ENCODE peak calls at places on chromosomes 5 and 9, in four cellular contexts. One of them, this sample, is unnamed.

GRCh38 chr5:172835246-172836030 is 1.4 kb downstream of the ERGIC1 start:
- DNase-seq in GM23338: no peak
- DNase-seq in SK-N-MC: no peak
- DNase-seq in vagina: no peak
- DNase-seq in this sample: no peak

GRCh38 chr5:114185274-114185673 is 176.6 kb upstream of the KCNN2 start:
- DNase-seq in vagina: no peak
- DNase-seq in GM23338: peak; percentile 60
- DNase-seq in SK-N-MC: no peak
- DNase-seq in this sample: no peak

GRCh38 chr9:37943329-37944265 is 39.7 kb upstream of the SLC25A51 start:
- DNase-seq in SK-N-MC: no peak
- DNase-seq in vagina: no peak
- DNase-seq in GM23338: peak; percentile 36
- DNase-seq in this sample: no peak

GRCh38 chr9:88460583-88461332 is 72.5 kb downstream of the SPIN1 start:
- DNase-seq in SK-N-MC: no peak
- DNase-seq in vagina: no peak
- DNase-seq in GM23338: peak; percentile 30
- DNase-seq in this sample: no peak

GRCh38 chr5:66169534-66169933 is 25.4 kb downstream of the SREK1 start:
- DNase-seq in SK-N-MC: no peak
- DNase-seq in vagina: no peak
- DNase-seq in GM23338: no peak
- DNase-seq in this sample: no peak

GRCh38 chr9:114096866-114097612 is 2.1 kb downstream of the KIF12 start:
- DNase-seq in vagina: no peak
- DNase-seq in GM23338: no peak
- DNase-seq in SK-N-MC: no peak
- DNase-seq in this sample: no peak

GRCh38 chr9:101311759-101312420 is 72.9 kb downstream of the BAAT start:
- DNase-seq in GM23338: peak; percentile 96
- DNase-seq in SK-N-MC: peak; percentile 90
- DNase-seq in vagina: no peak
- DNase-seq in this sample: no peak

GRCh38 chr9:21060919-21061561 is 16.7 kb downstream of the IFNB1 start:
- DNase-seq in SK-N-MC: peak; percentile 90
- DNase-seq in vagina: no peak
- DNase-seq in GM23338: peak; percentile 17
- DNase-seq in this sample: peak; percentile 10

GRCh38 chr5:18778226-18778625 is 1144.0 kb downstream of the TAF11L14 start:
- DNase-seq in SK-N-MC: no peak
- DNase-seq in GM23338: no peak
- DNase-seq in vagina: no peak
- DNase-seq in this sample: no peak

GRCh38 chr9:110088099-110088498 is 119.9 kb downstream of the C9orf152 start:
- DNase-seq in vagina: no peak
- DNase-seq in GM23338: no peak
- DNase-seq in SK-N-MC: no peak
- DNase-seq in this sample: no peak

GRCh38 chr5:148805323-148806290 is 20.8 kb upstream of the ADRB2 start:
- DNase-seq in GM23338: peak; percentile 22
- DNase-seq in vagina: no peak
- DNase-seq in SK-N-MC: no peak
- DNase-seq in this sample: no peak

GRCh38 chr5:141623197-141623596 is 4.4 kb upstream of the DIAPH1 start:
- DNase-seq in SK-N-MC: no peak
- DNase-seq in GM23338: peak; percentile 34
- DNase-seq in vagina: no peak
- DNase-seq in this sample: no peak

GRCh38 chr5:78544531-78545200 is 103.9 kb downstream of the LHFPL2 start:
- DNase-seq in GM23338: no peak
- DNase-seq in SK-N-MC: no peak
- DNase-seq in vagina: no peak
- DNase-seq in this sample: peak; percentile 21

GRCh38 chr5:148988328-148988727 is 74.5 kb downstream of the SH3TC2 start:
- DNase-seq in GM23338: no peak
- DNase-seq in SK-N-MC: no peak
- DNase-seq in vagina: peak; percentile 90
- DNase-seq in this sample: no peak

GRCh38 chr9:85215416-85215815 is 526.3 kb downstream of the AGTPBP1 start:
- DNase-seq in GM23338: no peak
- DNase-seq in vagina: no peak
- DNase-seq in SK-N-MC: no peak
- DNase-seq in this sample: no peak

GRCh38 chr9:16171851-16172250 is 619.0 kb downstream of the CCDC171 start:
- DNase-seq in vagina: no peak
- DNase-seq in SK-N-MC: no peak
- DNase-seq in GM23338: no peak
- DNase-seq in this sample: no peak

GRCh38 chr5:35842856-35843255 is 13.8 kb upstream of the IL7R start:
- DNase-seq in SK-N-MC: no peak
- DNase-seq in GM23338: no peak
- DNase-seq in vagina: no peak
- DNase-seq in this sample: no peak

GRCh38 chr5:138832218-138832617 is 42.9 kb downstream of the LRRTM2 start:
- DNase-seq in SK-N-MC: no peak
- DNase-seq in vagina: no peak
- DNase-seq in GM23338: no peak
- DNase-seq in this sample: no peak

GRCh38 chr9:27338527-27338903 is 41.6 kb upstream of the EQTN start:
- DNase-seq in GM23338: no peak
- DNase-seq in vagina: no peak
- DNase-seq in SK-N-MC: no peak
- DNase-seq in this sample: no peak

GRCh38 chr5:120396186-120396585 is 67.9 kb upstream of the PRR16 start:
- DNase-seq in GM23338: no peak
- DNase-seq in vagina: no peak
- DNase-seq in SK-N-MC: no peak
- DNase-seq in this sample: no peak

GRCh38 chr9:123360161-123361085 is 4.4 kb downstream of the CRB2 start:
- DNase-seq in vagina: no peak
- DNase-seq in GM23338: peak; percentile 97
- DNase-seq in SK-N-MC: no peak
- DNase-seq in this sample: peak; percentile 87

GRCh38 chr9:93126825-93127368 is 7.2 kb downstream of the NINJ1 start:
- DNase-seq in vagina: no peak
- DNase-seq in GM23338: peak; percentile 32
- DNase-seq in SK-N-MC: no peak
- DNase-seq in this sample: peak; percentile 16

GRCh38 chr9:74821636-74822035 is 66.1 kb downstream of the TRPM6 start:
- DNase-seq in SK-N-MC: no peak
- DNase-seq in vagina: no peak
- DNase-seq in GM23338: no peak
- DNase-seq in this sample: no peak

GRCh38 chr5:109689740-109690455 is at the start of gene MAN2A1:
- DNase-seq in vagina: no peak
- DNase-seq in GM23338: peak; percentile 60
- DNase-seq in SK-N-MC: no peak
- DNase-seq in this sample: peak; percentile 87

GRCh38 chr5:103465891-103466290 is 96.7 kb downstream of the NUDT12 start:
- DNase-seq in GM23338: no peak
- DNase-seq in SK-N-MC: no peak
- DNase-seq in vagina: no peak
- DNase-seq in this sample: no peak

GRCh38 chr5:121090822-121091221 is 626.7 kb downstream of the PRR16 start:
- DNase-seq in SK-N-MC: no peak
- DNase-seq in GM23338: no peak
- DNase-seq in vagina: no peak
- DNase-seq in this sample: no peak

GRCh38 chr9:33233659-33234335 is 6.2 kb upstream of the SPINK4 start:
- DNase-seq in SK-N-MC: no peak
- DNase-seq in vagina: no peak
- DNase-seq in GM23338: no peak
- DNase-seq in this sample: peak; percentile 94

GRCh38 chr5:123937230-123937629 is 425.3 kb downstream of the CSNK1G3 start:
- DNase-seq in vagina: no peak
- DNase-seq in GM23338: peak; percentile 91
- DNase-seq in SK-N-MC: no peak
- DNase-seq in this sample: no peak

GRCh38 chr9:25936031-25936430 is 257.8 kb upstream of the TUSC1 start:
- DNase-seq in GM23338: no peak
- DNase-seq in vagina: no peak
- DNase-seq in SK-N-MC: no peak
- DNase-seq in this sample: no peak

GRCh38 chr9:126505697-126506346 is 107.9 kb upstream of the LMX1B start:
- DNase-seq in SK-N-MC: no peak
- DNase-seq in vagina: no peak
- DNase-seq in GM23338: no peak
- DNase-seq in this sample: no peak

GRCh38 chr5:74993743-74994142 is 58.6 kb downstream of the GCNT4 start:
- DNase-seq in GM23338: no peak
- DNase-seq in SK-N-MC: no peak
- DNase-seq in vagina: no peak
- DNase-seq in this sample: no peak

GRCh38 chr5:151021771-151022170 is 1.4 kb downstream of the GPX3 start:
- DNase-seq in SK-N-MC: no peak
- DNase-seq in GM23338: no peak
- DNase-seq in vagina: no peak
- DNase-seq in this sample: no peak

GRCh38 chr5:179805529-179806249 is 977 bp downstream of the MGAT4B start:
- DNase-seq in SK-N-MC: no peak
- DNase-seq in vagina: peak; percentile 95
- DNase-seq in GM23338: peak; percentile 65
- DNase-seq in this sample: no peak
- TF ChIP-seq POLR2AphosphoS5 in SK-N-MC: no peak
- TF ChIP-seq POLR2AphosphoS5 in vagina: peak; percentile 25
- TF ChIP-seq POLR2AphosphoS5 in GM23338: peak; percentile 17
- TF ChIP-seq POLR2AphosphoS5 in this sample: no peak

GRCh38 chr9:106421772-106422171 is 441.2 kb upstream of the ZNF462 start:
- DNase-seq in SK-N-MC: no peak
- DNase-seq in vagina: no peak
- DNase-seq in GM23338: no peak
- DNase-seq in this sample: no peak

GRCh38 chr9:106423575-106423974 is 439.4 kb upstream of the ZNF462 start:
- DNase-seq in vagina: no peak
- DNase-seq in SK-N-MC: no peak
- DNase-seq in GM23338: no peak
- DNase-seq in this sample: no peak

GRCh38 chr9:106419737-106420136 is 443.2 kb upstream of the ZNF462 start:
- DNase-seq in vagina: no peak
- DNase-seq in GM23338: no peak
- DNase-seq in SK-N-MC: no peak
- DNase-seq in this sample: no peak

GRCh38 chr9:106417685-106418084 is 445.3 kb upstream of the ZNF462 start:
- DNase-seq in SK-N-MC: no peak
- DNase-seq in vagina: no peak
- DNase-seq in GM23338: no peak
- DNase-seq in this sample: no peak

DNA sequence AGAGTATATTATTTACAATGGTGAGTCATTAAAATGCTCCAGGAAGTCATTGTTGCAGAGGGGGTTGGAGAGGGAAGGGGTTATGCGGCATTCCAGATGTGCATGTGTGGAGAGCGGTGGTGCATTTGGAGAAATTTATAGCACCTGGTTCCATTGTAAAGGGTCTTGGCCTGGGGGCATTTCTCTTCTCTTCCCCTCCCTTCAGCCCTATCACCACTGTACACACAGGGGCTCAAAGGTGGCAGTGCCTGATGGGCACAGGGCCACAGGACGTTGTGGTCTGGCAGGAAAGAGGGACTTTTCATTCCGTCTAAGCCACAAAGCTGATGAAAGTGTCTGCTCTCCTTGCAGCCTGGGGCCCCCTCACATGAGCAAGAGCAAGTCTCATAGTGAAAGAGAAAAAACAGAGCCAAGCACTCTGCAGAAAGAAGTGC is 442.4 kb upstream of the ZNF462 start:
- DNase-seq in GM23338: no peak
- DNase-seq in vagina: no peak
- DNase-seq in SK-N-MC: no peak
- DNase-seq in this sample: no peak
- TF ChIP-seq POLR2AphosphoS5 in GM23338: no peak
- TF ChIP-seq POLR2AphosphoS5 in vagina: no peak
- TF ChIP-seq POLR2AphosphoS5 in SK-N-MC: no peak
- TF ChIP-seq POLR2AphosphoS5 in this sample: no peak

DNA sequence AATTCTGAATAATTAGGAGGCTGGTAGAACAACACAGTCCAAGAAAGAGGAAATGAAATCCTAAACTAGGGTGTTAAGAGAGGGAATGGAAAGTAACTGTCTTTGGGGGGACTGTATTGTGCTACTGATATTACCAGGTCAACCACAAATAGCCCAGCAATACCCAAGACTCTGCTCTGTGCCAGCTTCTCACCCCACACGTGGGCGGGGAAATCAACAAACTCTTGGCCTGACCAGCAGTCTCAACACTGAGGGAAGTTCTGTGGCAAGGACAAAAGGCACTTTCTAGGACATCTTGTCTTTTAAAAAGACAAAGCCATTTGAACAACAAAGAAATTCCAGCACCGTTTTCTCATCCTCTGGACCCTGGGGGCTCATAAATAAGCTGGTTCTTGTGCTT is 297.7 kb downstream of the CWC27 start:
- DNase-seq in GM23338: peak; percentile 37
- DNase-seq in SK-N-MC: no peak
- DNase-seq in vagina: no peak
- DNase-seq in this sample: no peak
- TF ChIP-seq POLR2AphosphoS5 in GM23338: no peak
- TF ChIP-seq POLR2AphosphoS5 in SK-N-MC: no peak
- TF ChIP-seq POLR2AphosphoS5 in vagina: no peak
- TF ChIP-seq POLR2AphosphoS5 in this sample: no peak

DNA sequence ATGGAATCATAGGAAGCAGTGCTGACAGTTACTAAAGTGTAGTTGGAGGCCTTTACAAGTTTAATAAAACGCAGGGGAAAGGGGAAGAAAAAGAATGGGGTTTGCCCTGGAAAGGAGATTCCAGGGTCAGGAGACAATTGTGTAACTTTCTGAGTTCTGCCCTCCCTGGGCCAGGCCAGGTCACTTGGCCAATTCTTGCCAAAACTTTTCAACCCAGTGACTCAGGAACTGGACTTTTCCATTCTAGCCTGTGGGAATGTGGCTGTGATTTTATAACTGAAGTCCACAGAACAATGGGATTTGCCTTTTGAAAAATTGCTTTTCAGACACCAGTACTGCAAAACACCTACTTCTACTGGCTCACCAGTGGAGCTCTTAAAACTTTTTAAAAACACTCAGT is 289.8 kb upstream of the ANKRD55 start:
- DNase-seq in SK-N-MC: no peak
- DNase-seq in vagina: no peak
- DNase-seq in GM23338: no peak
- DNase-seq in this sample: no peak
- TF ChIP-seq POLR2AphosphoS5 in SK-N-MC: no peak
- TF ChIP-seq POLR2AphosphoS5 in vagina: no peak
- TF ChIP-seq POLR2AphosphoS5 in GM23338: no peak
- TF ChIP-seq POLR2AphosphoS5 in this sample: no peak

GRCh38 chr5:165188555-165189260 is 1683.3 kb downstream of the MAT2B start:
- DNase-seq in SK-N-MC: no peak
- DNase-seq in GM23338: no peak
- DNase-seq in vagina: no peak
- DNase-seq in this sample: no peak
- TF ChIP-seq POLR2AphosphoS5 in SK-N-MC: no peak
- TF ChIP-seq POLR2AphosphoS5 in GM23338: no peak
- TF ChIP-seq POLR2AphosphoS5 in vagina: no peak
- TF ChIP-seq POLR2AphosphoS5 in this sample: no peak